ENCODE peak calls at places on chromosomes 7 and 10, in six cellular contexts. D, H, M, F, O and N are unnamed samples.

GRCh38 chr7:156612930-156613329 is 27.6 kb upstream of the RNF32 start:
- DNase-seq in H (no peak), D (no peak), F (no peak), M (no peak), O (no peak), N (no peak)

GRCh38 chr10:103761075-103761920 is 94.1 kb downstream of the SH3PXD2A start:
- DNase-seq in H (no peak), M (no peak), D (no peak), F (peak; percentile 61), O (no peak), N (no peak)

GRCh38 chr7:105521027-105521730 is 892 bp downstream of the PUS7 start:
- DNase-seq in D (no peak), H (peak; percentile 70), M (peak; percentile 67), F (peak; percentile 66), O (peak; percentile 48), N (peak; percentile 49)

GRCh38 chr7:142806021-142806353 is 35.2 kb downstream of the PRSS2 start:
- DNase-seq in F (no peak), D (no peak), M (no peak), O (no peak), H (no peak), N (no peak)

GRCh38 chr7:151689196-151689971 is 169.7 kb upstream of the RHEB start:
- DNase-seq in M (no peak), H (no peak), O (no peak), D (peak; percentile 66), F (peak; percentile 71), N (no peak)

GRCh38 chr10:69406816-69407580 is 9.7 kb downstream of the TACR2 start:
- DNase-seq in M (no peak), O (no peak), H (no peak), F (no peak), D (no peak), N (no peak)

GRCh38 chr10:70492786-70493659 is 14.5 kb downstream of the PALD1 start:
- DNase-seq in F (peak; percentile 82), M (no peak), H (peak; percentile 57), D (no peak), O (no peak), N (peak; percentile 16)

GRCh38 chr7:116438274-116438673 is 61.3 kb upstream of the CAV2 start:
- DNase-seq in M (peak; percentile 66), O (peak; percentile 63), H (no peak), F (peak; percentile 37), D (no peak), N (peak; percentile 42)

DNA sequence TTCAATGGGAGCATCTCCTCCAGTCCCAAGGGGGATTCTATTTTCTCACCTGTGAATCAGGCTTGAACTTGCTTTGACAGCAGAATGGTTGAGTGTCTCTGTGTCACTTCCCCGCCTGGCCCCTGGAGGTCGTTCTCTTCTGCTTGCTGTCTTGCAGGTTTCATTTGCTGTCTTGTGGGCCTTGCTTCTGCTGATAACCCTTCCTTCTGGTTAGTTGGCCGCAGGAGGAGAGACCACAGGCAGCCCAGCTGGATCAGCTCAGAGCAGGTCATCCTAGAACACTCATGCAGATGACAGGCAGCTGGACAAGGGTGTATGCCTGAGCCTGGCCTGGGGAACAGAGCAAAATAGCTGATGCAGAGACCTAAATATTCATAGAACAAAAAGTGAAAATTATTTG is 344.2 kb upstream of the ADARB2 start:
- DNase-seq in O (no peak), M (no peak), F (no peak), D (no peak), H (no peak), N (no peak)
- TF ChIP-seq CTCF in O (no peak), M (no peak), F (no peak), D (no peak), H (no peak), N (no peak)

GRCh38 chr10:73817826-73818225 is 6.4 kb upstream of the NDST2 start:
- DNase-seq in F (no peak), O (no peak), H (no peak), D (no peak), M (no peak), N (no peak)

GRCh38 chr10:73819025-73819424 is 7.6 kb upstream of the NDST2 start:
- DNase-seq in D (no peak), H (no peak), O (no peak), M (no peak), F (no peak), N (no peak)

GRCh38 chr10:73816917-73817729 is 5.7 kb upstream of the NDST2 start:
- DNase-seq in F (peak; percentile 20), H (no peak), D (no peak), O (peak; percentile 45), M (no peak), N (no peak)

GRCh38 chr10:73819513-73820093 is 8.2 kb upstream of the NDST2 start:
- DNase-seq in D (peak; percentile 73), O (no peak), H (no peak), M (no peak), F (no peak), N (no peak)

GRCh38 chr10:73818402-73818801 is 7.0 kb upstream of the NDST2 start:
- DNase-seq in O (no peak), H (no peak), D (no peak), F (no peak), M (no peak), N (no peak)
- TF ChIP-seq CTCF in O (no peak), H (no peak), D (no peak), F (no peak), M (no peak), N (no peak)

DNA sequence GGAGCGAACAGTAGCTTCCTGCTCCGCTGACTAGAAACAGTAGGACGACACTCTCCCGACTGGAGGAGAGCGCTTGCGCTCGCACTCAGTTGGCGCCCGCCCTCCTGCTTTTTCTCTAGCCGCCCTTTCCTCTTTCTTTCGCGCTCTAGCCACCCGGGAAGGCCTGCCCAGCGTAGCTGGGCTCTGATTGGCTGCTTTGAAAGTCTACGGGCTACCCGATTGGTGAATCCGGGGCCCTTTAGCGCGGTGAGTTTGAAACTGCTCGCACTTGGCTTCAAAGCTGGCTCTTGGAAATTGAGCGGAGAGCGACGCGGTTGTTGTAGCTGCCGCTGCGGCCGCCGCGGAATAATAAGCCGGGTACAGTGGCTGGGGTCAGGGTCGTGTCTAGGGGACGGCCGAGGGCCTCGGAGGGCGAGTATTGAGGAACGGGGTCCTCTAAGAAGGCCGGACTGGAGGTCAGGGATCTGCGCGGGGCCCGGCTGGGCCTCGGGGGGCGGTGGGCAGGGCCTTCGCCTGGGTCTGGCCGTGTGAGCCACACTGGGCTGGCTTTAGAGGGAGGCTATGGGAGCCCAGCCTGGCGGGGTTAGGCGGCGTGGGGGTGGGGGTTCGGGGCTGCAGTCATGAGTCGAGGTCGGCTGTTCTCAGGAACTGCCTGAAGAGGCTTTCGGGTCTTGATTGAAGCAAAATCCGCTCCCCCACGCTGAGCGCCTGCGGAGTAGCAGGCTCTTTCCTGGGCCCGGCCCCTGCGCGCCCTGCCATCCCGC is at the start of gene CDK1:
- DNase-seq in O (peak; percentile 99), F (peak; percentile 99), D (peak; percentile 93), M (peak; percentile 99), H (peak; percentile 93), N (peak; percentile 99)
- TF ChIP-seq CTCF in O (no peak), F (no peak), D (peak; percentile 11), M (no peak), H (no peak), N (no peak)

GRCh38 chr7:26858229-26858568 is 6.2 kb downstream of the SKAP2 start:
- DNase-seq in H (no peak), M (no peak), O (no peak), F (no peak), D (no peak), N (no peak)

GRCh38 chr7:26858735-26859134 is 5.7 kb downstream of the SKAP2 start:
- DNase-seq in H (no peak), F (no peak), M (no peak), O (no peak), D (peak; percentile 24), N (no peak)

GRCh38 chr7:26859720-26860119 is 4.7 kb downstream of the SKAP2 start:
- DNase-seq in D (no peak), O (no peak), H (no peak), M (no peak), F (no peak), N (no peak)

GRCh38 chr7:26861050-26861449 is 3.3 kb downstream of the SKAP2 start:
- DNase-seq in F (no peak), D (no peak), O (no peak), M (no peak), H (no peak), N (no peak)

DNA sequence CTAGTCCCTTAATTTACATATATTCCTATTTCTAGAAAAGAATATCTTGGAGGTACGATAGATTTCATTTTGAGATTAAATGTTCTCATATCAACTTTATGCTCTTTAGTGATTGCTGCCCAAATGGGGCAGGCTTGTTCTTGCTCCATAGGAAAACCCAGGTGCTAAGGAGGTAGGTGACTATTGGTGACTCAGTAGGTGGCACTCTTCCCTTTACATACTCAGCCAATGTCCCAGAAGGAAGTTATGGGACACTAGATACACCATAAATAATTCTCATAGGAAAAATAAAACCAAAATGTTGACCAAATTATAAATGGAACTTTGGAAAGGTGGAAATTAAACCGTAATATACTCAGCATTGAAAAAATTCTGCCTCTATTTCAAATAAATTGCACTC is 4.0 kb downstream of the SKAP2 start:
- DNase-seq in O (no peak), F (no peak), D (peak; percentile 34), H (no peak), M (peak; percentile 14), N (no peak)
- TF ChIP-seq CTCF in O (no peak), F (no peak), D (peak; percentile 18), H (no peak), M (no peak), N (no peak)

GRCh38 chr7:125316451-125316850 is 386.8 kb upstream of the POT1 start:
- DNase-seq in M (no peak), D (no peak), O (no peak), H (no peak), F (peak; percentile 2), N (no peak)
- TF ChIP-seq CTCF in M (no peak), D (no peak), O (no peak), H (no peak), F (no peak), N (no peak)

DNA sequence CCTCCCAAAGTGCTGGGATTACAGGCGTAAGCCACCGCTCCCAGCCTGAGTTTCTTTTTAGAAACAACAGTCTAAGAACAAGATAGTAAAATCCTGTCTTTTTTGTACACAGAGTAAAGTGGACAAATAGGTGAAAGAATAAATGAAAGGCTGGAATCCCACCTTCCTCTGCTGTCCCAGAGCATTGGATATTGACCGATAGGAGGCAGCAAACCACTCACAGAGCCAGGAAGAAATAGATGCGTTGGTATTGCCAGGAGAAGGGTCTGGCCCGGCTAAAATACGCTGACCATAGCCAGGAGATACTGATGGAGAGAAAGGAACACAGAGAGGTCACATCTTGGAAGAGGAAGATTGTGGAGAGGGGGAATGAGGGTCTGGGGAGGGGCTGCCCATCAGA is 11.4 kb upstream of the ZNF12 start:
- DNase-seq in H (no peak), D (no peak), M (no peak), F (no peak), O (no peak), N (no peak)
- TF ChIP-seq CTCF in H (no peak), D (no peak), M (no peak), F (no peak), O (peak; percentile 6), N (no peak)